ENCODE peak calls at places on chromosomes 5 and 9, in nine cellular contexts. E is body of pancreas; O is foreskin fibroblast; C is NCI-H446 treated with DMSO at 0.1 percent for 48 hours; T is GM12865; N is activated CD4-positive, alpha-beta T cell treated with anti-CD3 and anti-CD28 coated beads for 24 hours; X is IMR-90; G is HCT116; M is substantia nigra. J is an unnamed sample.

GRCh38 chr5:81751836-81752643 is 1.1 kb upstream of the SSBP2 start:
- DNase-seq in O (no peak), G (no peak), E (peak), X (no peak), C (no peak), M (peak), N (no peak), T (no peak), J (no peak)

GRCh38 chr9:17807670-17808282 is 228.9 kb downstream of the SH3GL2 start:
- DNase-seq in O (no peak), E (peak), N (no peak), C (no peak), X (no peak), G (no peak), T (no peak), M (no peak), J (no peak)

GRCh38 chr5:98397081-98397480 is 376.4 kb upstream of the RGMB start:
- DNase-seq in M (no peak), O (peak), T (no peak), E (no peak), G (no peak), C (no peak), N (no peak), X (peak), J (peak)

GRCh38 chr5:19018822-19019221 is 969.2 kb downstream of the CDH18 start:
- DNase-seq in E (no peak), X (no peak), O (no peak), M (no peak), C (no peak), G (no peak), T (no peak), N (no peak), J (no peak)

GRCh38 chr5:9035346-9035745 is 510.5 kb downstream of the SEMA5A start:
- DNase-seq in C (no peak), E (no peak), G (no peak), T (no peak), N (no peak), X (no peak), O (no peak), M (no peak), J (no peak)

GRCh38 chr9:81969971-81970370 is 18.6 kb upstream of the SPATA31D1 start:
- DNase-seq in G (no peak), X (peak), N (no peak), M (no peak), O (no peak), C (no peak), T (no peak), E (no peak), J (peak)

GRCh38 chr5:144566747-144567415 is 396.2 kb downstream of the KCTD16 start:
- DNase-seq in M (no peak), X (peak), T (no peak), N (no peak), E (no peak), G (no peak), O (peak), C (no peak), J (peak)

GRCh38 chr9:129504404-129504803 is 116.5 kb downstream of the C9orf50 start:
- DNase-seq in E (no peak), O (no peak), T (no peak), X (no peak), G (no peak), M (no peak), C (no peak), N (no peak), J (peak)

GRCh38 chr5:150522504-150523464 is 14.9 kb downstream of the NDST1 start:
- DNase-seq in C (no peak), X (no peak), E (peak), O (no peak), G (no peak), N (no peak), T (no peak), M (no peak), J (no peak)

GRCh38 chr9:89799221-89799620 is 194.4 kb downstream of the GADD45G start:
- DNase-seq in G (no peak), N (no peak), O (no peak), T (no peak), X (no peak), E (no peak), M (no peak), C (no peak), J (no peak)

J was measured in EH.